ENCODE peak calls at places on chromosomes 4 and X, in nine cellular contexts. F is psoas muscle, M is lower lobe of right lung, X is lower leg skin, S is dorsolateral prefrontal cortex, Y is transverse colon, L is astrocyte, P is breast epithelium, A is AG09309. U is an unnamed sample.

GRCh38 chr4:38526412-38526811 is 137.6 kb upstream of the KLF3 start:
- DNase-seq in F (no peak), M (no peak), X (no peak), S (no peak), Y (no peak), L (no peak), P (no peak), A (no peak), U (no peak)

GRCh38 chr4:27791640-27792039 is 931.0 kb downstream of the STIM2 start:
- DNase-seq in F (no peak), M (no peak), X (no peak), S (no peak), Y (no peak), L (peak; percentile 53), P (no peak), A (peak; percentile 51), U (peak; percentile 85)

GRCh38 chrX:32041181-32041580 is 969.3 kb upstream of the FTHL17 start:
- DNase-seq in F (no peak), M (no peak), X (no peak), S (no peak), Y (no peak), L (no peak), P (no peak), A (no peak), U (no peak)

GRCh38 chrX:104137496-104137895 is 19.3 kb downstream of the SLC25A53 start:
- DNase-seq in F (no peak), M (no peak), X (no peak), S (no peak), Y (no peak), L (peak; percentile 12), P (no peak), A (no peak), U (peak; percentile 3)

GRCh38 chrX:26026179-26026578 is 112.0 kb upstream of the MAGEB18 start:
- DNase-seq in F (no peak), M (no peak), X (no peak), S (no peak), Y (no peak), L (no peak), P (no peak), A (no peak), U (no peak)

GRCh38 chrX:19883878-19884277 is 3.5 kb downstream of the SH3KBP1 start:
- DNase-seq in F (no peak), M (peak; percentile 46), X (peak; percentile 60), S (no peak), Y (peak; percentile 40), L (no peak), P (no peak), A (no peak), U (no peak)

GRCh38 chrX:147912093-147912801 is 528 bp downstream of the FMR1 start:
- DNase-seq in F (peak; percentile 16), M (peak; percentile 39), X (peak; percentile 85), S (no peak), Y (peak; percentile 24), L (peak; percentile 26), P (peak; percentile 19), A (no peak), U (peak; percentile 54)

GRCh38 chrX:14616876-14617275 is 87.5 kb downstream of the GLRA2 start:
- DNase-seq in F (no peak), M (no peak), X (no peak), S (no peak), Y (no peak), L (peak; percentile 7), P (no peak), A (peak; percentile 17), U (peak; percentile 18)

GRCh38 chrX:132470179-132470578 is 18.7 kb downstream of the MBNL3 start:
- DNase-seq in F (no peak), M (no peak), X (no peak), S (no peak), Y (no peak), L (no peak), P (no peak), A (no peak), U (no peak)

GRCh38 chr4:68283714-68284113 is 38.2 kb upstream of the TMPRSS11B start:
- DNase-seq in F (no peak), M (no peak), X (no peak), S (no peak), Y (no peak), L (no peak), P (no peak), A (no peak), U (no peak)

GRCh38 chr4:92232566-92232965 is 71.2 kb upstream of the GRID2 start:
- DNase-seq in F (no peak), M (no peak), X (peak; percentile 34), S (no peak), Y (no peak), L (no peak), P (no peak), A (no peak), U (no peak)

GRCh38 chr4:135508006-135508714 is 1306.6 kb upstream of the PABPC4L start:
- DNase-seq in F (no peak), M (no peak), X (no peak), S (no peak), Y (no peak), L (peak; percentile 90), P (no peak), A (peak; percentile 1), U (peak; percentile 29)

DNA sequence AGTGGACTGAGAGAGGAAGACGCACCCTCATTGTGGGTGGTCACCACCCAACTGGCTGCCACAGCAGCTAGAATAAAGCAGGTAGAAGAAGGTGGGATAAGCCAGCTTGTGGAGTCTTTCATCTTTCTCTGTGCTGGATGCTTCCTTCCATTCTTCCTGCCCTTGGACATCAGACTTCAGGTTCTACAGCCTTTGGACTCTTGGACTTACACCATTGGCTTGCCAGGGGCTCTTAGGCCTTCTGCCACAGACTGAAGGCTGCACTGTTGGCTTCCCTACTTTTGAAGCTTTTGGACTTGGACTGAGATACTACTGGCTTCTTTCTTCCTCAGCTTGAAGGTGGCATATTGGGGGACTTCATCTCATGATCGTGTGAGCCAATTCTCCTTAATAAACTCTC is 33.5 kb downstream of the ADH6 start:
- DNase-seq in F (no peak), M (no peak), X (no peak), S (no peak), Y (no peak), L (no peak), P (no peak), A (no peak), U (no peak)
- H3K4me3 ChIP-seq in F (no peak overlapping the region), M (no peak overlapping the region), X (no peak overlapping the region), S (no peak overlapping the region), Y (no peak overlapping the region), L (no peak overlapping the region), P (no peak overlapping the region), A (no peak overlapping the region), U (no peak overlapping the region)

DNA sequence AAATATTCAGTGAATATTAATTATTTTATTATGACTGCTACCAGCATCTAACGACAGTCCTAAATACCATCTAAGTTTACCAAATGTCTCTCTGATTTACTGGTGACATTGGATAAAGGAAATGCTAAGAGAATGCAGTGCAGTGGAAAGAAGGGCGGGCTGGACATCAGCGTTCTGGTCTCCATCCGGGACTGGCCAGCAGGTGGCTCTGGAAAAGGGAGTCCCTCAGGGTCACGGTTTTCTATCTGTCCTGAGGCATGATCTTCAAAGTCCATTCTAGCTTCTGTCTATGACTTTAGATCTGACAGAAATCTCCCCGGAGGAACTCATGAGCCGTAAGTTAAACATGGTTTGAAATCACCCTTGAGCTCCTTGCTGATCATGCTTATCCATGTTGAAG is 3.3 kb downstream of the TRIM2 start:
- DNase-seq in F (peak; percentile 33), M (no peak), X (no peak), S (peak; percentile 53), Y (peak; percentile 70), L (no peak), P (no peak), A (no peak), U (peak; percentile 43)
- TF ChIP-seq CTCF in F (peak; percentile 66), M (peak; percentile 51), X (no peak), S (peak; percentile 77), Y (peak; percentile 74), L (peak; percentile 33), P (peak; percentile 9), A (peak; percentile 61), U (peak; percentile 73)

DNA sequence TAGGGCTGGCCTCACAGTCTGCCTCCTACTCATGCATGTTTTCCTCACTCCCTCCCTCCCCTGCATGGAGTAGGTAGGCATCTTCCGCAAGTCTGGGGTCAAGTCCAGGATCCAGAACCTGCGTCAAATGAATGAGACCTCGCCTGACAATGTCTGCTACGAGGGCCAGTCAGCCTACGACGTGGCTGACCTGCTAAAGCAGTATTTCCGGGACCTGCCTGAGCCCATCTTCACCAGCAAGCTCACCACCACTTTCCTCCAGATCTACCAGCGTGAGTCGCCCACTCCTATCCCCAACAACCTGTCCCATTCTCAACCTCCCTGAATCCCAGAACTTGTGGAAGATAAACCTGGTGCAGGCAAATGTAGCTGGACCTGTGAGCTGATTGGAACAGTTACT is 73.4 kb downstream of the STARD8 start:
- DNase-seq in F (no peak), M (no peak), X (peak; percentile 63), S (no peak), Y (no peak), L (no peak), P (no peak), A (no peak), U (no peak)
- H3K4me3 ChIP-seq in F (no peak overlapping the region), M (no peak overlapping the region), X (no peak overlapping the region), S (no peak overlapping the region), Y (no peak overlapping the region), L (no peak overlapping the region), P (no peak overlapping the region), A (no peak overlapping the region), U (no peak overlapping the region)

DNA sequence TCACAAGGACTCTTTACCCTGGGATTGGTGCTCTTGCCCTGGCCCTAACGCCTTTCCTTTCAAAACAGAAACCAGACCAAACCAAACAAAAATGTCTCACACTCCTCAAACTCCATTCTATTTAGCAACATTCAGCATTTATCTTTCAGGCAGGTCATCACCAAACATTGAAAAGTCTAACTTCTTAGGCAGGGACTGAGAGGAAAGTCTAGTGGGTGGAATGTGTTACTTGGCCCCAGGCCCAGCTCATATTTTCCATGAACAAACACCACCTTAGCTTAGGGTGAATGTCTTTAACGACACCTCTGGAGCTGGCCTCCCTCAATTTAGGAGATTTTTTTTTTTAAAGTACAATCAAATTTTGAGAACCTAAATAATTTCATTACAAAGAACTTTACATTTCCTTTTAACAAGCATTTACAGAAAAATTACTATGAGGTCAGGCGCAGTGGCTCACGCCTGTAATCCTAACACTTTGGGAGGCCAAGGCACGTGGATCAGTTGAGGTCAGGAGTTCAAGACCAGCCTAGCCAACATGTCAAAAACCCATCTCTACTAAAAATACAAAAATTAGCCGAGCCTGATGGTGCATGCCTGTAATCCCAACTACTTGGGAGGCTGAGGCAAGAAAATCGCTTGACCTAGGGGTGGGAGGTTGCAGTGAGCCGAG is 10.2 kb upstream of the N4BP2 start:
- DNase-seq in F (no peak), M (peak; percentile 60), X (no peak), S (no peak), Y (peak; percentile 50), L (peak; percentile 77), P (peak; percentile 46), A (no peak), U (peak; percentile 79)
- TF ChIP-seq CTCF in F (no peak), M (no peak), X (no peak), S (no peak), Y (no peak), L (no peak), P (no peak), A (no peak), U (peak; percentile 24)

U was measured in fibroblast of villous mesenchyme.